ENCODE peak calls at places on chromosomes 6 and 20, in five cellular contexts. S, C, T, F and G are unnamed samples.

GRCh38 chr6:4091926-4092325 is 13.0 kb upstream of the FAM217A start:
- DNase-seq in S (peak), C (no peak), T (no peak), F (no peak), G (no peak)

GRCh38 chr20:62623488-62624324 is 18.6 kb upstream of the SLCO4A1 start:
- DNase-seq in S (peak), C (peak), T (peak), F (peak), G (peak)

GRCh38 chr20:62977613-62978558 is 25.4 kb downstream of the SLC17A9 start:
- DNase-seq in S (peak), C (no peak), T (no peak), F (no peak), G (peak)

GRCh38 chr6:102114402-102114801 is 720.9 kb downstream of the GRIK2 start:
- DNase-seq in S (no peak), C (no peak), T (no peak), F (no peak), G (peak)

GRCh38 chr20:33680681-33681080 is 5.5 kb downstream of the E2F1 start:
- DNase-seq in S (no peak), C (no peak), T (no peak), F (no peak), G (no peak)

GRCh38 chr20:5544175-5544574 is 206.0 kb upstream of the SHLD1 start:
- DNase-seq in S (no peak), C (no peak), T (no peak), F (no peak), G (no peak)

GRCh38 chr6:42269974-42270510 is 52.4 kb upstream of the MRPS10 start:
- DNase-seq in S (no peak), C (no peak), T (no peak), F (no peak), G (no peak)

GRCh38 chr6:36769161-36769675 is 70.0 kb downstream of the CPNE5 start:
- DNase-seq in S (no peak), C (peak), T (no peak), F (no peak), G (no peak)

GRCh38 chr6:93453956-93454355 is 34.6 kb upstream of the EPHA7 start:
- DNase-seq in S (no peak), C (no peak), T (no peak), F (no peak), G (peak)

GRCh38 chr6:141347075-141347474 is 785.6 kb upstream of the GJE1 start:
- DNase-seq in S (no peak), C (no peak), T (no peak), F (no peak), G (no peak)

GRCh38 chr20:6053776-6054688 is at the start of gene LRRN4:
- DNase-seq in S (no peak), C (no peak), T (peak), F (peak), G (no peak)

GRCh38 chr6:2858678-2859324 is 17.1 kb upstream of the SERPINB1 start:
- DNase-seq in S (no peak), C (no peak), T (no peak), F (no peak), G (peak)

GRCh38 chr6:69867075-69867911 is 937 bp downstream of the COL19A1 start:
- DNase-seq in S (peak), C (peak), T (no peak), F (peak), G (peak)
- TF ChIP-seq CTCF in S (no peak), C (no peak), T (no peak), F (peak), G (peak)

GRCh38 chr6:7338031-7338430 is 25.0 kb upstream of the SSR1 start:
- DNase-seq in S (no peak), C (no peak), T (no peak), F (no peak), G (no peak)

GRCh38 chr6:7341271-7341670 is 28.3 kb upstream of the SSR1 start:
- DNase-seq in S (no peak), C (no peak), T (no peak), F (no peak), G (no peak)

GRCh38 chr6:7341989-7342742 is 29.2 kb upstream of the SSR1 start:
- DNase-seq in S (no peak), C (peak), T (no peak), F (no peak), G (no peak)

GRCh38 chr6:7343546-7344475 is 30.8 kb upstream of the SSR1 start:
- DNase-seq in S (peak), C (no peak), T (no peak), F (no peak), G (no peak)
- TF ChIP-seq CTCF in S (no peak), C (no peak), T (no peak), F (no peak), G (no peak)

GRCh38 chr20:34886122-34886521 is 9.7 kb downstream of the ACSS2 start:
- DNase-seq in S (no peak), C (no peak), T (no peak), F (no peak), G (no peak)
- TF ChIP-seq CTCF in S (no peak), C (no peak), T (no peak), F (no peak), G (no peak)

DNA sequence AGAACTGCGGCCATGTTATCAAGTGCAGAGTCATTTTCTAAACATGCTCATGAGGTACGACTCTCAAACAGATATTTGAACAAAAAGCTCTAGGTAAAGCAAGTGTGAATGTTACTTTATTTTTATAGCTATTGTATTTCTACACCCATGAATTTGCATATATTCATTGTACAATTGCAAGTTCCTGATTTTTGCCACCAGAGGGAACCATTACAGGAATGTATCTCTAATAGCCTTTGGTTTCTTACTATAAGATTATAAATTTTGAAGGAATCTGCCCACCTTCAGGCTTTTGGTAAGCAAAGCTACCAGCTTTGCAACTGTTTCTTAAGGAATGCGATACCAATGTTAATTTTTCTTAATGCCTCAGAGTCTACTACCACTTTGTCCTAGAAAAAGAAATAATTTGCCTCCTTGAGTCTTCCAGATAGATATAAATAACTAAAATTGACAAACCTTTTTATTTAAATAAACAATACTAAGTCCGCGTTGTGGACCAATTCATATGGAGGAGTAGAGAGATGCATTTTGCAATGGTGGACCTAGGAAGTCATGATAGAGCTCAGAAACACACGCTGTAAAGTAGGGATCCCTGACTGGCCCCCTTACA is 125.4 kb upstream of the SAMD5 start:
- DNase-seq in S (no peak), C (peak), T (no peak), F (no peak), G (no peak)
- TF ChIP-seq CTCF in S (peak), C (peak), T (no peak), F (no peak), G (no peak)

GRCh38 chr6:32962427-32962826 is 6.0 kb upstream of the BRD2 start:
- DNase-seq in S (no peak), C (no peak), T (no peak), F (no peak), G (no peak)

GRCh38 chr6:32964776-32965175 is 3.6 kb upstream of the BRD2 start:
- DNase-seq in S (no peak), C (no peak), T (no peak), F (peak), G (no peak)

GRCh38 chr6:32965901-32966300 is 2.5 kb upstream of the BRD2 start:
- DNase-seq in S (no peak), C (no peak), T (no peak), F (no peak), G (no peak)

GRCh38 chr6:32960563-32960962 is 7.7 kb upstream of the HLA-DMA start:
- DNase-seq in S (no peak), C (no peak), T (no peak), F (no peak), G (no peak)

GRCh38 chr6:32963870-32964269 is 4.5 kb upstream of the BRD2 start:
- DNase-seq in S (no peak), C (no peak), T (no peak), F (no peak), G (no peak)
- TF ChIP-seq CTCF in S (no peak), C (no peak), T (no peak), F (no peak), G (no peak)

GRCh38 chr6:161607696-161608297 is 333.9 kb upstream of the AGPAT4 start:
- DNase-seq in S (no peak), C (no peak), T (no peak), F (no peak), G (no peak)
- TF ChIP-seq CTCF in S (no peak), C (no peak), T (no peak), F (peak), G (no peak)